ENCODE peak calls at places on chromosomes 3 and 15, in five cellular contexts. K is mesothelial cell of epicardium; P is progenitor cell of endocrine pancreas; U is effector CD4-positive, alpha-beta T cell; B is left cardiac atrium. I is an unnamed sample.

GRCh38 chr3:49727924-49728361 is 4.2 kb upstream of the GMPPB start:
- DNase-seq in K (no peak), P (no peak), U (no peak), B (no peak), I (no peak)

GRCh38 chr15:74396445-74397238 is 29.2 kb upstream of the CYP11A1 start:
- DNase-seq in K (no peak), P (no peak), U (no peak), B (no peak), I (no peak)

GRCh38 chr3:107938128-107938527 is 152.7 kb downstream of the CD47 start:
- DNase-seq in K (no peak), P (no peak), U (no peak), B (no peak), I (no peak)

GRCh38 chr3:134694946-134695543 is 44.2 kb upstream of the KY start:
- DNase-seq in K (no peak), P (no peak), U (no peak), B (no peak), I (no peak)

GRCh38 chr15:23467110-23467600 is 20.1 kb upstream of the GOLGA6L2 start:
- DNase-seq in K (no peak), P (no peak), U (no peak), B (no peak), I (no peak)

GRCh38 chr3:58204713-58205112 is 6.1 kb downstream of the DNASE1L3 start:
- DNase-seq in K (no peak), P (no peak), U (no peak), B (no peak), I (no peak)

GRCh38 chr15:94327356-94327936 is 96.1 kb downstream of the MCTP2 start:
- DNase-seq in K (no peak), P (no peak), U (no peak), B (no peak), I (no peak)

GRCh38 chr15:51077565-51078153 is 17.0 kb downstream of the TNFAIP8L3 start:
- DNase-seq in K (no peak), P (peak; percentile 31), U (no peak), B (peak; percentile 81), I (peak; percentile 40)

GRCh38 chr15:68815598-68815997 is 5.1 kb downstream of the ANP32A start:
- DNase-seq in K (no peak), P (no peak), U (no peak), B (no peak), I (no peak)

GRCh38 chr15:40906101-40906946 is 12.1 kb downstream of the VPS18 start:
- DNase-seq in K (peak; percentile 81), P (peak; percentile 89), U (peak; percentile 63), B (peak; percentile 91), I (peak; percentile 65)

GRCh38 chr3:104564045-104564643 is 802.6 kb upstream of the ALCAM start:
- DNase-seq in K (no peak), P (no peak), U (peak; percentile 47), B (peak; percentile 37), I (peak; percentile 48)

GRCh38 chr3:186213946-186214345 is 105.1 kb upstream of the ETV5 start:
- DNase-seq in K (no peak), P (no peak), U (no peak), B (no peak), I (no peak)

GRCh38 chr3:39896184-39896583 is 86.8 kb downstream of the MYRIP start:
- DNase-seq in K (no peak), P (no peak), U (no peak), B (no peak), I (no peak)

GRCh38 chr3:138389841-138390581 is 41.6 kb downstream of the MRAS start:
- DNase-seq in K (no peak), P (no peak), U (no peak), B (peak; percentile 46), I (no peak)

GRCh38 chr15:92674347-92674746 is 18.8 kb upstream of the FAM174B start:
- DNase-seq in K (no peak), P (no peak), U (no peak), B (no peak), I (no peak)

GRCh38 chr3:138833908-138834358 is 795 bp downstream of the PIK3CB start:
- DNase-seq in K (no peak), P (no peak), U (no peak), B (no peak), I (no peak)

GRCh38 chr3:119293761-119294401 is at the start of gene ARHGAP31:
- DNase-seq in K (peak; percentile 36), P (peak; percentile 22), U (peak; percentile 85), B (peak; percentile 86), I (no peak)

GRCh38 chr3:120469440-120470415 is 18.9 kb upstream of the FSTL1 start:
- DNase-seq in K (no peak), P (no peak), U (no peak), B (no peak), I (no peak)

GRCh38 chr3:43620953-43621405 is 832 bp downstream of the ANO10 start:
- DNase-seq in K (no peak), P (no peak), U (no peak), B (no peak), I (no peak)

I was measured in omental fat pad.